ENCODE peak calls at places on chromosomes 12 and 14, in eight cellular contexts. Q is NCI-H2171; T is ecto neural progenitor cell; I is stimulated activated CD4-positive, alpha-beta T cell treated with anti-CD3 and anti-CD28 coated beads, Interleukin-2, amount 100 ng/mL, for 24 hours; C is NCI-H748 treated with DMSO at 0.1 percent for 48 hours; W is activated CD4-positive, alpha-beta T cell treated with anti-CD3 and anti-CD28 coated beads for 48 hours; S is CD8-positive, alpha-beta T cell; X is NCI-H1436. N is an unnamed sample.

GRCh38 chr14:24058951-24059475 is 7.2 kb downstream of the CARMIL3 start:
- DNase-seq in Q (no peak), T (no peak), I (no peak), C (no peak), W (no peak), S (no peak), X (no peak), N (no peak)

GRCh38 chr14:81269100-81269978 is 48.6 kb upstream of the GTF2A1 start:
- DNase-seq in Q (peak), T (no peak), I (no peak), C (peak), W (no peak), S (no peak), X (peak), N (peak)

GRCh38 chr12:116916714-116917114 is 6.0 kb downstream of the FBXW8 start:
- DNase-seq in Q (no peak), T (no peak), I (peak), C (no peak), W (peak), S (no peak), X (no peak), N (no peak)

GRCh38 chr12:132766380-132767085 is 4.9 kb upstream of the ANKLE2 start:
- DNase-seq in Q (peak), T (no peak), I (no peak), C (no peak), W (no peak), S (no peak), X (no peak), N (no peak)

GRCh38 chr12:81992461-81992860 is 233.3 kb upstream of the PPFIA2 start:
- DNase-seq in Q (no peak), T (peak), I (peak), C (peak), W (peak), S (no peak), X (no peak), N (no peak)

GRCh38 chr12:60194682-60195081 is 598.9 kb downstream of the SLC16A7 start:
- DNase-seq in Q (no peak), T (no peak), I (no peak), C (no peak), W (no peak), S (no peak), X (no peak), N (no peak)

GRCh38 chr12:118651487-118651886 is 275.1 kb downstream of the SUDS3 start:
- DNase-seq in Q (no peak), T (no peak), I (no peak), C (no peak), W (no peak), S (no peak), X (no peak), N (no peak)

GRCh38 chr14:72736348-72736747 is 157.6 kb downstream of the DPF3 start:
- DNase-seq in Q (peak), T (no peak), I (no peak), C (no peak), W (no peak), S (no peak), X (no peak), N (no peak)

GRCh38 chr14:86532219-86532618 is 1002.3 kb downstream of the FLRT2 start:
- DNase-seq in Q (no peak), T (no peak), I (no peak), C (no peak), W (no peak), S (no peak), X (no peak), N (no peak)

GRCh38 chr14:47012533-47012932 is 361.0 kb upstream of the RPL10L start:
- DNase-seq in Q (no peak), T (no peak), I (no peak), C (no peak), W (no peak), S (no peak), X (no peak), N (no peak)

GRCh38 chr12:24605466-24605865 is 343.4 kb downstream of the BCAT1 start:
- DNase-seq in Q (no peak), T (no peak), I (no peak), C (no peak), W (no peak), S (no peak), X (no peak), N (no peak)

GRCh38 chr12:124994435-124994975 is 1.1 kb downstream of the BRI3BP start:
- DNase-seq in Q (no peak), T (no peak), I (peak), C (no peak), W (peak), S (no peak), X (no peak), N (no peak)

GRCh38 chr14:69719501-69719951 is 47.4 kb upstream of the SRSF5 start:
- DNase-seq in Q (no peak), T (peak), I (no peak), C (no peak), W (no peak), S (no peak), X (no peak), N (no peak)

GRCh38 chr14:70020350-70021170 is 141.3 kb downstream of the SMOC1 start:
- DNase-seq in Q (no peak), T (no peak), I (no peak), C (no peak), W (no peak), S (no peak), X (no peak), N (no peak)

N was measured in NCI-H187 treated with DMSO at 0.1 percent for 48 hours.